ENCODE peak calls at places on chromosome 17, in six cellular contexts. Z is HTR-8/SVneo; H is amniotic stem cell; T is Calu3; D is activated T-helper 1 cell treated with anti-CD3 and anti-CD28 coated beads, Interleukin-12 subunit alpha, Interleukin-12 subunit beta, Interleukin-2, Interleukin-4 antibody, amounts not matched to agents 30 ng/mL and 10 ng/mL and 1 ng/mL, durations not matched to agents 14 hours and 24 hours and 36 hours; Y is activated gamma-delta T cell treated with anti-CD3 and anti-CD28 coated beads, Interleukin-2, amount 50 U/mL, for 16 hours. R is an unnamed sample.

GRCh38 chr17:57565119-57565635 is 179.9 kb downstream of the CCDC182 start:
- DNase-seq in Y (no peak), Z (no peak), T (no peak), D (no peak), H (no peak), R (no peak)

GRCh38 chr17:81553018-81553615 is 964 bp upstream of the FAAP100 start:
- DNase-seq in T (peak), Y (peak), H (peak), D (peak), Z (peak), R (peak)

GRCh38 chr17:60887607-60888028 is 210.0 kb downstream of the BCAS3 start:
- DNase-seq in Z (no peak), T (no peak), Y (no peak), D (no peak), H (no peak), R (no peak)

GRCh38 chr17:77995146-77995852 is 36.8 kb downstream of the TNRC6C start:
- DNase-seq in D (no peak), H (no peak), T (no peak), Y (no peak), Z (no peak), R (no peak)

GRCh38 chr17:82956726-82957468 is 117.1 kb upstream of the ZNF750 start:
- DNase-seq in D (no peak), T (no peak), Y (no peak), Z (no peak), H (no peak), R (no peak)

GRCh38 chr17:78173025-78173715 is 4.8 kb downstream of the SYNGR2 start:
- DNase-seq in H (no peak), Z (no peak), D (no peak), Y (no peak), T (no peak), R (no peak)

GRCh38 chr17:80119271-80119791 is 17.9 kb downstream of the GAA start:
- DNase-seq in Y (no peak), Z (no peak), T (no peak), H (no peak), D (no peak), R (no peak)

GRCh38 chr17:80331820-80332219 is 71.2 kb downstream of the RNF213 start:
- DNase-seq in D (no peak), Z (no peak), Y (no peak), T (no peak), H (no peak), R (no peak)

GRCh38 chr17:40452074-40452787 is 9.0 kb downstream of the IGFBP4 start:
- DNase-seq in T (peak), D (no peak), Z (no peak), Y (no peak), H (peak), R (peak)

GRCh38 chr17:57143919-57144318 is 58.9 kb downstream of the AKAP1 start:
- DNase-seq in H (no peak), Z (no peak), Y (no peak), D (no peak), T (no peak), R (no peak)

R was measured in A549.